ENCODE peak calls at places on chromosomes 16 and 17, in four cellular contexts. T is left lung, Z is mucosa of descending colon, X is AG04450. R is an unnamed sample.

GRCh38 chr17:41666708-41667279 is 21.9 kb upstream of the EIF1 start:
- DNase-seq in Z (peak), T (peak), X (no peak), R (peak)

GRCh38 chr16:77443834-77444460 is 9.1 kb upstream of the ADAMTS18 start:
- DNase-seq in T (no peak), Z (no peak), X (no peak), R (no peak)

GRCh38 chr17:66386789-66387351 is 84.5 kb downstream of the PRKCA start:
- DNase-seq in X (no peak), T (no peak), Z (no peak), R (no peak)

GRCh38 chr17:16477666-16478065 is 14.3 kb downstream of the LRRC75A start:
- DNase-seq in X (no peak), Z (no peak), T (no peak), R (no peak)

GRCh38 chr17:69213059-69213813 is 15.4 kb downstream of the ABCA10 start:
- DNase-seq in X (no peak), T (peak), Z (no peak), R (no peak)

GRCh38 chr16:85162478-85163277 is 50.4 kb upstream of the CIBAR2 start:
- DNase-seq in Z (no peak), X (peak), T (peak), R (no peak)

GRCh38 chr17:17079336-17079735 is 37.1 kb downstream of the MPRIP start:
- DNase-seq in Z (no peak), T (no peak), X (no peak), R (no peak)

GRCh38 chr17:633641-634091 is 81.0 kb downstream of the VPS53 start:
- DNase-seq in T (no peak), Z (no peak), X (no peak), R (no peak)

GRCh38 chr17:41689497-41690299 is 1.0 kb downstream of the EIF1 start:
- DNase-seq in Z (no peak), T (no peak), X (no peak), R (peak)

GRCh38 chr17:64781394-64781793 is 119.3 kb upstream of the SMURF2 start:
- DNase-seq in T (peak), Z (peak), X (no peak), R (no peak)

GRCh38 chr16:19210968-19211367 is 42.9 kb downstream of the SYT17 start:
- DNase-seq in Z (no peak), X (no peak), T (no peak), R (no peak)

GRCh38 chr17:19338031-19338990 is 24.2 kb downstream of the B9D1 start:
- DNase-seq in X (no peak), T (peak), Z (no peak), R (peak)

GRCh38 chr16:57679016-57679415 is 10.9 kb downstream of the ADGRG3 start:
- DNase-seq in X (no peak), T (no peak), Z (no peak), R (no peak)

GRCh38 chr17:55990332-55991006 is 162.8 kb upstream of the ANKFN1 start:
- DNase-seq in T (no peak), X (no peak), Z (no peak), R (no peak)

GRCh38 chr16:56998861-56999260 is 9.5 kb downstream of the NLRC5 start:
- DNase-seq in X (no peak), T (no peak), Z (no peak), R (no peak)

GRCh38 chr17:65807361-65807760 is 245.9 kb upstream of the AXIN2 start:
- DNase-seq in Z (no peak), T (no peak), X (no peak), R (no peak)

GRCh38 chr16:57357330-57358151 is 1.0 kb upstream of the CCL22 start:
- DNase-seq in T (no peak), X (no peak), Z (no peak), R (no peak)

DNA sequence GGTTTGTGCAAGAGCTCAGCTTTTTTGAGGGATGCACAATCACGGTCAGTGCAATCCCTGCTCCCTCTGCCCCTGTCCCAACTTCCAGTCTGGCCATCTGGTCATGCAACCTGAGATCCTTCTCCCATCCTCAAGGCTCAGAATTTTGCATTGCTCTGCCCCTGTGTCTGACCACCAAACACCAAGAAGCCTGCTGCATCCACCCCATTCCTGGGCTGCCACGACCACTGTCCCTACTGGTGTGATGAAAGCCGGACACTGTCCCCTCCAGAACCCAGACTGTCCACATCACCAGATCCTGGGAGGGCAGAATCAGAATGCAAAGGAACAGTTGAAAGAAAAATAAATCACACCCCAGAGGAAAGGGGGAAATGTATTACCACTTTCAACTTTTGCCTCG is 231.0 kb downstream of the C16orf78 start:
- DNase-seq in T (no peak), Z (no peak), X (no peak), R (no peak)
- TF ChIP-seq CTCF in T (no peak), Z (no peak), X (no peak), R (no peak)

GRCh38 chr16:48496571-48497095 is 111.4 kb upstream of the SIAH1 start:
- DNase-seq in T (no peak), X (no peak), Z (no peak), R (no peak)
- TF ChIP-seq CTCF in T (no peak), X (no peak), Z (no peak), R (no peak)

DNA sequence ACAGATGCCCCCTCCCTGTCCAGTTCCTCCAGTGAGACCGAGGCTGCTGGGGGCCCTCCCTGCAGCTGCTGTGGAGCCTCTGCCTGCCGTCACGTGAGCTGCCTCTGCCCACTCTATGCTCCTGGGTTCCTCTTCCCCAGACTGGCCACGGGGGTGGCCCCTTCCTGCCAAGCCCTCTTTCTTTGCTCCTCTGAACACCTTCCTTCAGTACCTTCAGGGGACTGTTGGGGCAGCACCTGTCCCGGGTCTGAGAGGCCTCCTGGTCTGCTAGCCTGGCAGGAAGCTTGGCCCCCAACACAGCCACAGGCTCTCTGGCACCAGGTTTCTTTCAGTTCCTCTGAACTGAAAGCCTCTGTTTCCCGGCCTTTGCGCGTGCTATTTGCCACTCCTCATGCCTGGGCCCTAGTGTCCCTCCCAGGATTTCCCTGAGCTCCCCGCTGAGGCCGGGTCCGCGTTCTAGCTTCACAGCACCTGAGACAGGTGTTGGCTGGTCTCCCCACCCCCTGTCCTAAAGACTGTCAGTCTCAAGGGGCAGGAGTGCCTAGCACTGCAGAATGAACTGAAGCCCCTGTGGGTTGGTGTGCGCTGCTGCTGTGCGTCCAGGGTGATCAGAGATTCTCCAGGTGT is 6.6 kb upstream of the ATP6V0C start:
- DNase-seq in Z (peak), T (peak), X (no peak), R (no peak)
- TF ChIP-seq CTCF in Z (no peak), T (peak), X (no peak), R (no peak)

GRCh38 chr17:2090804-2091534 is 36.1 kb downstream of the HIC1 start:
- DNase-seq in X (peak), T (no peak), Z (no peak), R (no peak)
- TF ChIP-seq CTCF in X (peak), T (peak), Z (no peak), R (no peak)

DNA sequence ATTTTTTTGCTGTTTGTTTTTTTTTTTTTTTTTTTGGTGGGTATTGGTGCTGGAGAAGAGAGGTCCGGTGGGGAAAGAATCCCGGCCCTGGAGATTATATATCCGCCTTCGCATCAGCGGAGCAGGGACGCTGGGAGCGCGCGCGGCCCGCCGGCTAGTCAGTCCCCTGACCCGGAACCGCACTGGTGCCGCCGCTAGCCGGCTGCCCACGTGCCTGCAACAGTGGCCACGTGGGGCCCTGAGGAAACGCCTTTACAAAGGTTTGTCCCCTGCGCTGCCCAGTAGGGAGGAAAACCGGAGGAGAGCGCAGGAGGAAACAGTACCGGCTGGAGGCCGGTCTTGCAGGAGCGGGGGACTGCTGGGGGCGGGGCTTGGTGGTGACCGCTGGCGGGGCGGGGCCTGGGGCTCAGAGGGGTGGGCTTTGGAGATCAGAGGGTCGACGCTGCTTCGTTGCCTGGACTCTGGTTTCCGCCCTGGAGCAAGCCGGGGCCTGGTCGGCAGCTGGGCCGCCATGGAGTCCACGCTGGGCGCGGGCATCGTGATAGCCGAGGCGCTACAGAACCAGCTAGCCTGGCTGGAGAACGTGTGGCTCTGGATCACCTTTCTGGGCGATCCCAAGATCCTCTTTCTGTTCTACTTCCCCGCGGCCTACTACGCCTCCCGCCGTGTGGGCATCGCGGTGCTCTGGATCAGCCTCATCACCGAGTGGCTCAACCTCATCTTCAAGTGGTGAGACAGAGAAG is at the start of gene G6PC3:
- DNase-seq in T (peak), Z (peak), X (peak), R (peak)
- TF ChIP-seq CTCF in T (no peak), Z (no peak), X (no peak), R (no peak)

GRCh38 chr16:49000594-49000993 is 281.0 kb downstream of the CBLN1 start:
- DNase-seq in Z (no peak), T (no peak), X (no peak), R (no peak)
- TF ChIP-seq CTCF in Z (peak), T (no peak), X (peak), R (peak)

R was measured in neural crest cell.